ENCODE peak calls at places on chromosomes 12 and 14, in four cellular contexts. A is progenitor cell of endocrine pancreas, E is COR-L47, C is ELF-1. U is an unnamed sample.

GRCh38 chr12:107760207-107760816 is 625 bp downstream of the PRDM4 start:
- DNase-seq in C (peak), A (peak), E (no peak), U (peak)

GRCh38 chr12:121403721-121404120 is 3.8 kb downstream of the RNF34 start:
- DNase-seq in E (no peak), C (no peak), A (no peak), U (no peak)

GRCh38 chr12:84767079-84767478 is 145.5 kb downstream of the SLC6A15 start:
- DNase-seq in A (no peak), C (no peak), E (no peak), U (no peak)

GRCh38 chr12:59093090-59093489 is 172.8 kb upstream of the LRIG3 start:
- DNase-seq in E (no peak), A (no peak), C (no peak), U (no peak)

GRCh38 chr12:114697246-114697716 is 13.3 kb upstream of the TBX3 start:
- DNase-seq in E (no peak), A (no peak), C (peak), U (no peak)

GRCh38 chr12:122422769-122423257 is 344 bp upstream of the CLIP1 start:
- DNase-seq in C (peak), E (no peak), A (peak), U (no peak)

GRCh38 chr14:55107766-55108554 is 21.1 kb upstream of the LGALS3 start:
- DNase-seq in A (no peak), E (no peak), C (peak), U (peak)

GRCh38 chr14:74239848-74240793 is 872 bp downstream of the VSX2 start:
- DNase-seq in C (peak), E (no peak), A (no peak), U (peak)

GRCh38 chr12:119176267-119177055 is 2.3 kb upstream of the HSPB8 start:
- DNase-seq in E (peak), A (no peak), C (peak), U (peak)

GRCh38 chr14:58650857-58651256 is 13.1 kb downstream of the DACT1 start:
- DNase-seq in C (no peak), A (no peak), E (no peak), U (no peak)

GRCh38 chr12:79435742-79436141 is 255.0 kb downstream of the PAWR start:
- DNase-seq in E (no peak), A (no peak), C (no peak), U (no peak)

GRCh38 chr12:4648099-4648498 is 752 bp downstream of the AKAP3 start:
- DNase-seq in C (no peak), E (no peak), A (no peak), U (no peak)

GRCh38 chr14:34181308-34181707 is 230.4 kb upstream of the EGLN3 start:
- DNase-seq in C (no peak), A (no peak), E (no peak), U (peak)

GRCh38 chr12:21025656-21026055 is 105.3 kb upstream of the SLCO1B1 start:
- DNase-seq in C (no peak), E (no peak), A (no peak), U (no peak)

GRCh38 chr14:33127531-33127930 is 188.9 kb downstream of the NPAS3 start:
- DNase-seq in A (no peak), C (no peak), E (no peak), U (no peak)

GRCh38 chr14:74083161-74083560 is 1.1 kb downstream of the ALDH6A1 start:
- DNase-seq in A (no peak), C (no peak), E (no peak), U (no peak)

GRCh38 chr14:63664143-63664460 is 22.4 kb upstream of the WDR89 start:
- DNase-seq in C (no peak), A (no peak), E (no peak), U (no peak)

GRCh38 chr14:69882086-69882864 is 3.1 kb downstream of the SMOC1 start:
- DNase-seq in C (no peak), A (no peak), E (no peak), U (no peak)

GRCh38 chr12:106585862-106586534 is 3.2 kb downstream of the RFX4 start:
- DNase-seq in A (peak), E (no peak), C (peak), U (peak)

GRCh38 chr12:57418255-57418654 is 12.6 kb downstream of the R3HDM2 start:
- DNase-seq in A (no peak), C (no peak), E (no peak), U (no peak)

GRCh38 chr14:71594828-71595227 is 337.4 kb upstream of the RGS6 start:
- DNase-seq in C (no peak), A (no peak), E (no peak), U (no peak)

GRCh38 chr12:116376354-116377193 is 99.1 kb upstream of the MED13L start:
- DNase-seq in E (peak), A (no peak), C (peak), U (no peak)

GRCh38 chr12:56477521-56478225 is 9.3 kb downstream of the SPRYD4 start:
- DNase-seq in E (no peak), A (no peak), C (no peak), U (no peak)

GRCh38 chr14:61482348-61483206 is 161.2 kb downstream of the PRKCH start:
- DNase-seq in A (no peak), C (peak), E (no peak), U (no peak)

U was measured in iPS-NIHi11.